ENCODE peak calls at places on chromosomes 12 and 14, in nine cellular contexts. I is fibroblast of mammary gland, L is LNCaP clone FGC, K is cardiac muscle cell, U is endothelial cell of umbilical vein, R is kidney, Z is stomach, S is ovary, D is endodermal cell. Q is an unnamed sample.

GRCh38 chr14:55701638-55702037 is 121.6 kb downstream of the KTN1 start:
- DNase-seq in I (peak), L (no peak), K (no peak), U (no peak), R (no peak), Z (no peak), S (no peak), D (no peak), Q (peak)

GRCh38 chr14:66395300-66395699 is 90.9 kb upstream of the CCDC196 start:
- DNase-seq in I (no peak), L (peak), K (no peak), U (no peak), R (no peak), Z (no peak), S (no peak), D (peak), Q (peak)

GRCh38 chr14:64871344-64871743 is 8.4 kb downstream of the SPTB start:
- DNase-seq in I (no peak), L (no peak), K (no peak), U (no peak), R (no peak), Z (no peak), S (no peak), D (no peak), Q (no peak)

GRCh38 chr12:4252595-4252994 is 21.0 kb upstream of the CCND2 start:
- DNase-seq in I (no peak), L (no peak), K (no peak), U (no peak), R (no peak), Z (no peak), S (no peak), D (peak), Q (no peak)

GRCh38 chr14:74478996-74479635 is 14.0 kb downstream of the NPC2 start:
- DNase-seq in I (peak), L (no peak), K (peak), U (peak), R (no peak), Z (no peak), S (no peak), D (peak), Q (peak)

GRCh38 chr14:74583689-74584434 is 28.2 kb downstream of the LTBP2 start:
- DNase-seq in I (peak), L (no peak), K (no peak), U (no peak), R (no peak), Z (no peak), S (no peak), D (peak), Q (peak)

GRCh38 chr14:35797796-35798195 is 11.3 kb downstream of the RALGAPA1 start:
- DNase-seq in I (no peak), L (no peak), K (no peak), U (no peak), R (no peak), Z (no peak), S (no peak), D (no peak), Q (no peak)

GRCh38 chr14:92121670-92122350 is at the start of the genes CPSF2 and NDUFB1:
- DNase-seq in I (peak), L (no peak), K (peak), U (peak), R (peak), Z (peak), S (peak), D (peak), Q (peak)

GRCh38 chr12:2462087-2462486 is 332.7 kb upstream of the FKBP4 start:
- DNase-seq in I (no peak), L (no peak), K (no peak), U (no peak), R (no peak), Z (no peak), S (no peak), D (no peak), Q (no peak)

GRCh38 chr12:32777159-32777558 is 21.5 kb upstream of the YARS2 start:
- DNase-seq in I (no peak), L (no peak), K (no peak), U (no peak), R (no peak), Z (no peak), S (no peak), D (no peak), Q (no peak)

GRCh38 chr12:43407816-43408645 is 144.0 kb downstream of the ADAMTS20 start:
- DNase-seq in I (no peak), L (no peak), K (no peak), U (no peak), R (no peak), Z (no peak), S (no peak), D (no peak), Q (peak)

GRCh38 chr12:89166525-89166934 is 185.8 kb downstream of the DUSP6 start:
- DNase-seq in I (peak), L (no peak), K (peak), U (peak), R (no peak), Z (no peak), S (no peak), D (no peak), Q (peak)

GRCh38 chr12:47814539-47815170 is 5.0 kb downstream of the HDAC7 start:
- DNase-seq in I (no peak), L (no peak), K (no peak), U (no peak), R (peak), Z (no peak), S (no peak), D (no peak), Q (no peak)

GRCh38 chr12:110765144-110765543 is 22.5 kb upstream of the PPP1CC start:
- DNase-seq in I (no peak), L (no peak), K (no peak), U (no peak), R (no peak), Z (no peak), S (no peak), D (no peak), Q (no peak)

GRCh38 chr12:119258149-119258548 is 76.4 kb upstream of the CCDC60 start:
- DNase-seq in I (no peak), L (no peak), K (no peak), U (no peak), R (no peak), Z (no peak), S (no peak), D (no peak), Q (no peak)

GRCh38 chr12:76311796-76312195 is 36.4 kb downstream of the BBS10 start:
- DNase-seq in I (peak), L (no peak), K (peak), U (no peak), R (no peak), Z (no peak), S (no peak), D (no peak), Q (peak)

DNA sequence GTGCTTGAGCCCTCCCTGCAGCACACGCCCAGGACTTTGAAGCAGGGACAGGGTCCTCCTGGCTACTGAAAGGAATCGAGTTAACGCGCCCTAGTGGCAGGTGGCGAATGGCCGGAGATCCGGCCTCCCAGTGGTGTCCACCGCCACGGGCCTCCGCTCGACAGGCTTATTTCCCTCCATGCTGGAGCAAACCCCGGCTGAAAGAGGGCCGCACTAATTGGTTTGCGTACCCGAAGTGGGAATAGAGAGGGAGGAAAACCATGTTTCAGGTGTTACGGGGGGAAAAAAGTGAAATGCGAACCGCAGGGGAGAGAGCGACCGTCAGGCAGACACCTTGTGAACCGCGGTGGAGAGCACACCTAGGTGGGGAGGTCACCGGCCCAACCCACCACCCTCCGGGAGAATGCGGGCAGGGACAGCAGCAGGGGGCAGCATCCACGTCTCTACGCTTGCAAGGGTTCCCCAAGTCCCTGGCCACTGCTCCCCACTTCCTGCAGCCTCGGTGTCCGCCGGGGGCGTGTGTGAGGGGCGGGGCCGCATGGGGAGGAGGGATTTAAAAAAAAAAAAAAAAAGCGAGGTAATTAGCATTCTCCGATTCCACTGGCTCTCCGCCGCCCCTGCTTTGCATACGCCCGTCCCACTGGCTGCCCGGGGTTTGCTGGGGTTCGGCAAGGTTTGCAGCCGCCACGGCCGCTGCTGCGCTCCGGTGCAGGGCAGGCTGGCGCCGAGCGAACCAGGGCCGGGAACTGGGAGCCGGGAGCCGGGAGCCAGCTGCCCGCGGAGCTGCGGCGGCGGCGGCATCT is 224.6 kb upstream of the CRY1 start:
- DNase-seq in I (peak), L (peak), K (peak), U (peak), R (peak), Z (peak), S (no peak), D (peak), Q (peak)
- TF ChIP-seq CTCF in I (no peak), L (no peak), K (no peak), U (no peak), R (peak), Z (no peak), S (no peak), D (peak), Q (peak)

GRCh38 chr12:8089718-8090117 is 7.6 kb downstream of the NECAP1 start:
- DNase-seq in I (no peak), L (no peak), K (no peak), U (no peak), R (no peak), Z (no peak), S (no peak), D (no peak), Q (no peak)
- H3K4me3 ChIP-seq in I (no peak), L (no peak), K (no peak), U (no peak), R (no peak), Z (no peak), S (no peak), D (no peak), Q (no peak)

GRCh38 chr12:62438098-62438692 is 28.4 kb upstream of the MON2 start:
- DNase-seq in I (peak), L (peak), K (peak), U (peak), R (no peak), Z (peak), S (no peak), D (peak), Q (peak)

GRCh38 chr12:62436164-62436503 is 30.5 kb upstream of the MON2 start:
- DNase-seq in I (no peak), L (no peak), K (no peak), U (no peak), R (no peak), Z (no peak), S (no peak), D (no peak), Q (no peak)

GRCh38 chr12:62434504-62435336 is 31.9 kb upstream of the MON2 start:
- DNase-seq in I (no peak), L (peak), K (no peak), U (peak), R (no peak), Z (peak), S (no peak), D (peak), Q (peak)

GRCh38 chr12:62435337-62436163 is 31.1 kb upstream of the MON2 start:
- DNase-seq in I (peak), L (peak), K (peak), U (peak), R (peak), Z (peak), S (peak), D (peak), Q (peak)
- TF ChIP-seq CTCF in I (peak), L (peak), K (peak), U (peak), R (peak), Z (no peak), S (no peak), D (peak), Q (peak)

GRCh38 chr12:57232156-57232756 is 2.7 kb downstream of the SHMT2 start:
- DNase-seq in I (no peak), L (no peak), K (no peak), U (no peak), R (peak), Z (no peak), S (no peak), D (no peak), Q (no peak)

GRCh38 chr12:57230381-57231155 is 1.1 kb downstream of the SHMT2 start:
- DNase-seq in I (no peak), L (no peak), K (no peak), U (no peak), R (peak), Z (no peak), S (no peak), D (no peak), Q (no peak)

GRCh38 chr12:57229634-57230380 is at the start of gene SHMT2:
- DNase-seq in I (peak), L (peak), K (peak), U (peak), R (peak), Z (peak), S (peak), D (peak), Q (peak)

GRCh38 chr12:57233357-57234232 is 4.1 kb downstream of the SHMT2 start:
- DNase-seq in I (peak), L (no peak), K (peak), U (no peak), R (peak), Z (no peak), S (no peak), D (peak), Q (no peak)

DNA sequence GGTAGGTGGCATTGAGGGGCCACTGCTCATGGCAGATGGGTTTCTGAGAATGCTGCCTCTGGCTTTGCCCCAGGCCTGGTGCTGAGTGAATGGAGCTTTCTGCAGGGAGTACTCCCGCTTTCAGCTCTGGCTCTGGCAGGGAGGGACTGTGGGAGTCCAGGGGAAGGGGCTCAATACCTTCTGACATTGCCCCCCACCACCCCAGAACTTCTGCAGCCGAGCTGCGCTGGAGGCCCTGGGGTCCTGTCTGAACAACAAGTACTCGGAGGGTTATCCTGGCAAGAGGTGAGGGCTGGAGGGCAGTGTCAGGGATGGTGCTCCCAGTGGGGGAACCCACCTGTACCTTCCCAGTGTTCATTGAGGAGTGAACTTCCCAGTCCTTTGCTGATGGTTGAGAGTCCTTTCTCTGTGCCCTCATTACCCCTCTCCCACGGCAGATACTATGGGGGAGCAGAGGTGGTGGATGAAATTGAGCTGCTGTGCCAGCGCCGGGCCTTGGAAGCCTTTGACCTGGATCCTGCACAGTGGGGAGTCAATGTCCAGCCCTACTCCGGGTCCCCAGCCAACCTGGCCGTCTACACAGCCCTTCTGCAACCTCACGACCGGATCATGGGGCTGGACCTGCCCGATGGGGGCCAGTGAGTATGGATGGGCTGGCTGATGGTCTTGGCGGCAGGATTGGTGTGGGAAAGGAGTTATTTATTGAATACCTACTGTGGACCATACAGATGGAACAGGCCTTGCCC is 1.9 kb downstream of the SHMT2 start:
- DNase-seq in I (no peak), L (no peak), K (no peak), U (no peak), R (peak), Z (no peak), S (no peak), D (no peak), Q (no peak)
- H3K4me3 ChIP-seq in I (peak), L (peak), K (no peak), U (no peak), R (no peak), Z (peak), S (no peak), D (peak), Q (no peak)